ENCODE peak calls at places on chromosomes 13 and 19, in eight cellular contexts. I is upper lobe of right lung; X is omental fat pad; C is activated CD4-positive, alpha-beta T cell treated with anti-CD3 and anti-CD28 coated beads for 1 hour; N is A673; R is SHP77; D is stimulated activated CD4-positive, alpha-beta T cell treated with anti-CD3 and anti-CD28 coated beads, TNF-alpha, amount 100 ng/mL, for 4 hours; J is cardiac muscle cell. E is an unnamed sample.

GRCh38 chr19:48530770-48531169 is 19.1 kb upstream of the LMTK3 start:
- DNase-seq in I (no peak), X (no peak), C (no peak), N (no peak), R (no peak), D (no peak), J (no peak), E (no peak)

GRCh38 chr13:111210488-111210887 is 95.4 kb downstream of the ARHGEF7 start:
- DNase-seq in I (peak), X (no peak), C (no peak), N (peak), R (no peak), D (no peak), J (peak), E (no peak)

GRCh38 chr19:28425431-28425931 is 787.5 kb downstream of the UQCRFS1 start:
- DNase-seq in I (no peak), X (no peak), C (no peak), N (no peak), R (no peak), D (no peak), J (peak), E (no peak)

GRCh38 chr13:40595693-40596092 is 70.7 kb downstream of the FOXO1 start:
- DNase-seq in I (no peak), X (no peak), C (no peak), N (no peak), R (no peak), D (no peak), J (no peak), E (no peak)

GRCh38 chr19:7456964-7457541 is 31.8 kb downstream of the PEX11G start:
- DNase-seq in I (no peak), X (no peak), C (no peak), N (no peak), R (no peak), D (no peak), J (no peak), E (no peak)

GRCh38 chr19:15702590-15702930 is 25.3 kb upstream of the OR10H2 start:
- DNase-seq in I (peak), X (peak), C (no peak), N (peak), R (peak), D (no peak), J (peak), E (no peak)

GRCh38 chr19:45451181-45451849 is 16.5 kb upstream of the FOSB start:
- DNase-seq in I (no peak), X (no peak), C (peak), N (no peak), R (no peak), D (no peak), J (peak), E (no peak)

GRCh38 chr19:56108447-56109195 is 12.5 kb downstream of the ZNF787 start:
- DNase-seq in I (peak), X (no peak), C (no peak), N (no peak), R (no peak), D (no peak), J (peak), E (no peak)

GRCh38 chr19:50427997-50428425 is 4.7 kb upstream of the MYBPC2 start:
- DNase-seq in I (peak), X (peak), C (no peak), N (peak), R (no peak), D (no peak), J (peak), E (no peak)

GRCh38 chr13:30355405-30355741 is 48.0 kb upstream of the KATNAL1 start:
- DNase-seq in I (peak), X (no peak), C (peak), N (no peak), R (peak), D (no peak), J (no peak), E (no peak)

GRCh38 chr19:48400018-48400742 is 6.7 kb downstream of the GRIN2D start:
- DNase-seq in I (no peak), X (no peak), C (no peak), N (peak), R (peak), D (no peak), J (peak), E (no peak)

GRCh38 chr19:14393303-14393702 is 12.1 kb downstream of the ADGRE5 start:
- DNase-seq in I (no peak), X (no peak), C (no peak), N (no peak), R (no peak), D (no peak), J (no peak), E (no peak)

GRCh38 chr19:8577247-8577646 is at the start of gene MYO1F:
- DNase-seq in I (peak), X (no peak), C (no peak), N (no peak), R (no peak), D (no peak), J (no peak), E (no peak)

GRCh38 chr19:41607668-41608067 is 19.2 kb downstream of the CEACAM4 start:
- DNase-seq in I (no peak), X (no peak), C (no peak), N (no peak), R (no peak), D (no peak), J (no peak), E (no peak)

GRCh38 chr19:1017906-1018305 is 3.0 kb downstream of the TMEM259 start:
- DNase-seq in I (no peak), X (no peak), C (no peak), N (no peak), R (no peak), D (no peak), J (no peak), E (no peak)

GRCh38 chr13:106036870-106037269 is 498.6 kb downstream of the EFNB2 start:
- DNase-seq in I (no peak), X (no peak), C (no peak), N (no peak), R (no peak), D (no peak), J (no peak), E (no peak)

GRCh38 chr19:23779645-23780044 is 21.0 kb upstream of the ZNF681 start:
- DNase-seq in I (no peak), X (no peak), C (no peak), N (no peak), R (no peak), D (no peak), J (no peak), E (no peak)

GRCh38 chr19:45146716-45147337 is 14.0 kb downstream of the NKPD1 start:
- DNase-seq in I (no peak), X (no peak), C (no peak), N (no peak), R (no peak), D (no peak), J (no peak), E (no peak)

GRCh38 chr19:55467236-55468053 is 2.9 kb upstream of the C19orf85 start:
- DNase-seq in I (peak), X (peak), C (peak), N (no peak), R (no peak), D (peak), J (peak), E (no peak)

GRCh38 chr13:68254151-68254550 is 1024.0 kb upstream of the PCDH9 start:
- DNase-seq in I (no peak), X (no peak), C (no peak), N (no peak), R (no peak), D (no peak), J (no peak), E (no peak)

GRCh38 chr19:13051581-13052165 is 51.0 kb downstream of the LYL1 start:
- DNase-seq in I (peak), X (no peak), C (no peak), N (peak), R (no peak), D (no peak), J (peak), E (no peak)